ENCODE peak calls at places on chromosome 21, in nine cellular contexts. H, M, G, Q, B, T, V, E and D are unnamed samples.

GRCh38 chr21:26806734-26807372 is 38.4 kb downstream of the ADAMTS1 start:
- DNase-seq in H (no peak), M (no peak), G (no peak), Q (no peak), B (no peak), T (no peak), V (peak), E (no peak), D (no peak)

GRCh38 chr21:36330904-36331303 is 10.9 kb downstream of the MORC3 start:
- DNase-seq in H (peak), M (peak), G (peak), Q (peak), B (no peak), T (no peak), V (peak), E (no peak), D (no peak)

GRCh38 chr21:27759091-27759659 is 792.3 kb upstream of the ADAMTS5 start:
- DNase-seq in H (peak), M (peak), G (no peak), Q (no peak), B (no peak), T (peak), V (no peak), E (no peak), D (peak)

GRCh38 chr21:35039595-35040291 is 9.4 kb downstream of the RUNX1 start:
- DNase-seq in H (no peak), M (no peak), G (no peak), Q (no peak), B (no peak), T (no peak), V (no peak), E (no peak), D (no peak)

GRCh38 chr21:14917762-14918161 is 147.0 kb downstream of the NRIP1 start:
- DNase-seq in H (no peak), M (no peak), G (no peak), Q (no peak), B (no peak), T (no peak), V (no peak), E (no peak), D (no peak)

GRCh38 chr21:34517491-34518245 is 5.7 kb upstream of the KCNE1 start:
- DNase-seq in H (no peak), M (no peak), G (peak), Q (peak), B (no peak), T (no peak), V (no peak), E (no peak), D (no peak)

GRCh38 chr21:14875186-14875585 is 189.6 kb downstream of the NRIP1 start:
- DNase-seq in H (peak), M (no peak), G (no peak), Q (no peak), B (no peak), T (no peak), V (no peak), E (no peak), D (no peak)

GRCh38 chr21:17925000-17925610 is 105.9 kb upstream of the C21orf91 start:
- DNase-seq in H (peak), M (peak), G (peak), Q (peak), B (no peak), T (peak), V (peak), E (no peak), D (no peak)

GRCh38 chr21:40143822-40144525 is 276.7 kb downstream of the PCP4 start:
- DNase-seq in H (peak), M (peak), G (peak), Q (peak), B (no peak), T (peak), V (peak), E (peak), D (no peak)

GRCh38 chr21:41664881-41665765 is 101.7 kb downstream of the RIPK4 start:
- DNase-seq in H (no peak), M (no peak), G (no peak), Q (no peak), B (no peak), T (no peak), V (peak), E (peak), D (no peak)

GRCh38 chr21:15279484-15279883 is 214.7 kb upstream of the NRIP1 start:
- DNase-seq in H (no peak), M (no peak), G (no peak), Q (no peak), B (no peak), T (no peak), V (no peak), E (no peak), D (no peak)

GRCh38 chr21:25515484-25516405 is 91.5 kb downstream of the MRPL39 start:
- DNase-seq in H (no peak), M (no peak), G (no peak), Q (no peak), B (no peak), T (no peak), V (peak), E (no peak), D (no peak)

GRCh38 chr21:33871171-33871570 is 44.4 kb downstream of the ATP5PO start:
- DNase-seq in H (no peak), M (no peak), G (no peak), Q (no peak), B (no peak), T (no peak), V (peak), E (no peak), D (no peak)

GRCh38 chr21:17051054-17051453 is 461.8 kb upstream of the CXADR start:
- DNase-seq in H (no peak), M (no peak), G (no peak), Q (no peak), B (no peak), T (no peak), V (no peak), E (no peak), D (no peak)

GRCh38 chr21:26490771-26491170 is 82.3 kb downstream of the CYYR1 start:
- DNase-seq in H (no peak), M (no peak), G (no peak), Q (no peak), B (no peak), T (no peak), V (no peak), E (no peak), D (no peak)

GRCh38 chr21:35991131-35991530 is 69.2 kb downstream of the SETD4 start:
- DNase-seq in H (no peak), M (no peak), G (no peak), Q (no peak), B (no peak), T (no peak), V (no peak), E (no peak), D (no peak)

GRCh38 chr21:34919406-34919805 is 129.7 kb downstream of the RUNX1 start:
- DNase-seq in H (no peak), M (no peak), G (no peak), Q (no peak), B (no peak), T (no peak), V (no peak), E (no peak), D (no peak)

GRCh38 chr21:34688145-34688544 is 19.4 kb downstream of the CLIC6 start:
- DNase-seq in H (no peak), M (no peak), G (peak), Q (peak), B (no peak), T (no peak), V (no peak), E (no peak), D (no peak)

GRCh38 chr21:28177008-28177603 is 815.6 kb downstream of the LTN1 start:
- DNase-seq in H (no peak), M (no peak), G (no peak), Q (no peak), B (no peak), T (no peak), V (peak), E (no peak), D (no peak)

GRCh38 chr21:38139380-38140168 is 117.2 kb upstream of the KCNJ15 start:
- DNase-seq in H (no peak), M (no peak), G (peak), Q (no peak), B (no peak), T (no peak), V (peak), E (no peak), D (no peak)

GRCh38 chr21:29218749-29219148 is 80.0 kb upstream of the BACH1 start:
- DNase-seq in H (no peak), M (peak), G (no peak), Q (no peak), B (no peak), T (no peak), V (no peak), E (no peak), D (no peak)

GRCh38 chr21:15557925-15558324 is 171.9 kb upstream of the USP25 start:
- DNase-seq in H (no peak), M (no peak), G (no peak), Q (peak), B (no peak), T (no peak), V (no peak), E (no peak), D (no peak)

GRCh38 chr21:44299458-44300261 is at the start of gene PFKL:
- DNase-seq in H (peak), M (peak), G (peak), Q (peak), B (no peak), T (peak), V (peak), E (peak), D (peak)

GRCh38 chr21:29151937-29152336 is 21.5 kb downstream of the MAP3K7CL start:
- DNase-seq in H (no peak), M (no peak), G (no peak), Q (no peak), B (no peak), T (no peak), V (no peak), E (no peak), D (no peak)

GRCh38 chr21:42666023-42666747 is 12.8 kb downstream of the PDE9A start:
- DNase-seq in H (no peak), M (no peak), G (peak), Q (no peak), B (no peak), T (no peak), V (no peak), E (no peak), D (no peak)

GRCh38 chr21:16588433-16588860 is 858.7 kb downstream of the USP25 start:
- DNase-seq in H (peak), M (peak), G (peak), Q (no peak), B (no peak), T (peak), V (peak), E (peak), D (peak)

GRCh38 chr21:26842976-26843911 is 2.0 kb downstream of the ADAMTS1 start:
- DNase-seq in H (peak), M (peak), G (peak), Q (no peak), B (no peak), T (peak), V (peak), E (peak), D (peak)

GRCh38 chr21:18529253-18529652 is 125.7 kb upstream of the TMPRSS15 start:
- DNase-seq in H (no peak), M (no peak), G (no peak), Q (no peak), B (no peak), T (no peak), V (no peak), E (no peak), D (no peak)

GRCh38 chr21:15731243-15731613 is 1.4 kb downstream of the USP25 start:
- DNase-seq in H (no peak), M (no peak), G (no peak), Q (peak), B (no peak), T (no peak), V (no peak), E (no peak), D (no peak)

GRCh38 chr21:31623664-31624063 is 35.8 kb upstream of the SOD1 start:
- DNase-seq in H (no peak), M (no peak), G (no peak), Q (peak), B (no peak), T (no peak), V (no peak), E (no peak), D (no peak)
- TF ChIP-seq CTCF in H (no peak), M (no peak), G (no peak), Q (no peak), B (no peak), T (no peak), V (no peak), E (no peak), D (no peak)

GRCh38 chr21:46295996-46296752 is 10.0 kb downstream of the YBEY start:
- DNase-seq in H (peak), M (peak), G (no peak), Q (peak), B (no peak), T (peak), V (peak), E (peak), D (peak)
- TF ChIP-seq POLR2A in H (no peak), M (no peak), G (no peak), Q (no peak), B (no peak), T (no peak), V (no peak), E (no peak), D (no peak)

GRCh38 chr21:32844653-32845443 is 73.3 kb upstream of the PAXBP1 start:
- DNase-seq in H (no peak), M (no peak), G (peak), Q (peak), B (no peak), T (no peak), V (peak), E (no peak), D (no peak)
- TF ChIP-seq CTCF in H (peak), M (no peak), G (no peak), Q (peak), B (no peak), T (no peak), V (no peak), E (no peak), D (no peak)

GRCh38 chr21:45320991-45321656 is 33.4 kb upstream of the POFUT2 start:
- DNase-seq in H (no peak), M (no peak), G (no peak), Q (no peak), B (no peak), T (peak), V (no peak), E (no peak), D (no peak)

GRCh38 chr21:45318556-45319341 is 31.1 kb upstream of the POFUT2 start:
- DNase-seq in H (peak), M (peak), G (peak), Q (no peak), B (no peak), T (peak), V (peak), E (no peak), D (peak)

GRCh38 chr21:45319461-45320211 is 31.9 kb upstream of the POFUT2 start:
- DNase-seq in H (no peak), M (no peak), G (peak), Q (no peak), B (no peak), T (peak), V (peak), E (no peak), D (peak)

GRCh38 chr21:45322231-45322959 is 34.7 kb upstream of the POFUT2 start:
- DNase-seq in H (no peak), M (peak), G (no peak), Q (no peak), B (no peak), T (peak), V (no peak), E (no peak), D (no peak)

DNA sequence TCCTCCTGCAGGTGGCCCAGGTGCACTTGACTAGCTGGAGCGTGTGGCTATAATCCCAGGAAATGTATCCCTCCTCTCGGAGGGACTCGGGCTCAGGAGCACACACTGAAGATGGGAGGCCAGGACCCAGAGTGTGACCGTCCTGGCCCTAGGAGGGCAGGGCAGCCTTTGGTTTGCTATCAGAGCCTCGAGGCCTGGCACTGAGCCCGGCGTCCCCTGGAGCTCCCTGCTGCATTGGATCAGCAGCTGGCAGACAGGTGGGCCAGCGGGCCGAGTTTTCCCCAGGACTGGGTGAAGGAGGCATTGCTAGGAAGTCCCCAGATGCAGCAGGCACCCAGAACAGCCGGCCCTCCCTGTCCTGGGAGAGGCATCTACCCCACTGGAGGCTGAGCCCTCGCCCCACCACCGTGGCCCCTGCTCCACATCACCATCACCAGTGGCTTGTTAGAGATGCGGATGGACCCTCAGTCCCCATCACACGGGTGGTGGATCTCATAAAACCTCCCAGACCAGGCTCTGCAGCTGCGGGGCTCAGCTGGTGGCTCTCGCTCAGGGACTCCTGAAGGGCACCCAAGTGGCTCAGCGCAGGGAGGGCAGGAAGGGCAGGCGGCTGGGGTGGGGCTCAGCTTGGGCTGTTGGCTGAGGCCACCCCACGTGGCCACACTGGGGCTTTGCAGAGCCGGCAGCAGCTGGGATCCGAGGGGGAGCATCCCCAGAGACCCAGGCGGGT is 32.7 kb upstream of the POFUT2 start:
- DNase-seq in H (no peak), M (peak), G (no peak), Q (no peak), B (no peak), T (peak), V (no peak), E (no peak), D (no peak)
- TF ChIP-seq POLR2A in H (no peak), M (peak), G (no peak), Q (no peak), B (no peak), T (no peak), V (peak), E (no peak), D (no peak)

GRCh38 chr21:30842990-30843389 is 13.4 kb upstream of the KRTAP7-1 start:
- DNase-seq in H (no peak), M (no peak), G (no peak), Q (no peak), B (no peak), T (no peak), V (no peak), E (no peak), D (no peak)
- TF ChIP-seq CTCF in H (no peak), M (no peak), G (no peak), Q (no peak), B (no peak), T (no peak), V (no peak), E (no peak), D (no peak)